ENCODE peak calls at places on chromosome 20, in eight cellular contexts. R, A, D, Z, P, Q, B and V are unnamed samples.

GRCh38 chr20:58843128-58843556 is 7.6 kb downstream of the GNAS-AS1 start:
- DNase-seq in P (no peak), D (no peak), Z (no peak), A (no peak), R (no peak), B (no peak), Q (no peak), V (no peak)

GRCh38 chr20:56627122-56628014 is 1.7 kb upstream of the TFAP2C start:
- DNase-seq in D (no peak), B (no peak), A (no peak), Z (no peak), Q (no peak), R (no peak), P (no peak), V (no peak)

GRCh38 chr20:5504061-5504739 is 187.4 kb upstream of the PROKR2 start:
- DNase-seq in Q (peak), B (no peak), R (no peak), D (no peak), P (no peak), Z (no peak), A (no peak), V (peak)

GRCh38 chr20:61895016-61895415 is 170.7 kb downstream of the TAF4 start:
- DNase-seq in D (no peak), A (no peak), Q (peak), P (no peak), R (no peak), Z (no peak), B (no peak), V (no peak)

GRCh38 chr20:48631114-48632016 is 196.4 kb downstream of the PREX1 start:
- DNase-seq in B (no peak), P (no peak), D (no peak), Q (peak), A (no peak), R (no peak), Z (no peak), V (no peak)

GRCh38 chr20:17227669-17228623 is 1.1 kb downstream of the PCSK2 start:
- DNase-seq in Z (no peak), R (no peak), B (no peak), P (no peak), A (no peak), Q (no peak), D (no peak), V (no peak)

GRCh38 chr20:14069796-14070195 is 74.5 kb downstream of the MACROD2 start:
- DNase-seq in D (no peak), P (no peak), R (no peak), Q (no peak), B (no peak), A (no peak), Z (no peak), V (no peak)

GRCh38 chr20:24149881-24150307 is 161.3 kb upstream of the GGTLC1 start:
- DNase-seq in D (peak), P (no peak), Z (no peak), A (peak), Q (no peak), R (no peak), B (no peak), V (peak)

GRCh38 chr20:50341880-50342637 is 151.4 kb downstream of the CEBPB start:
- DNase-seq in D (no peak), R (no peak), A (no peak), B (no peak), Z (no peak), Q (no peak), P (no peak), V (no peak)

GRCh38 chr20:11212288-11212687 is 538.5 kb upstream of the JAG1 start:
- DNase-seq in P (no peak), Q (no peak), B (no peak), A (no peak), D (no peak), R (no peak), Z (no peak), V (no peak)

GRCh38 chr20:60792941-60793340 is 459.1 kb upstream of the CDH4 start:
- DNase-seq in D (no peak), Q (no peak), P (no peak), R (no peak), B (no peak), Z (no peak), A (no peak), V (no peak)

GRCh38 chr20:63498950-63499332 is at the start of gene EEF1A2:
- DNase-seq in P (no peak), R (no peak), Q (peak), D (peak), B (no peak), A (no peak), Z (peak), V (no peak)

GRCh38 chr20:63065911-63066310 is 59.1 kb upstream of the BHLHE23 start:
- DNase-seq in B (no peak), P (no peak), D (no peak), Q (peak), Z (no peak), A (no peak), R (no peak), V (no peak)

GRCh38 chr20:48823960-48824497 is 3.8 kb downstream of the PREX1 start:
- DNase-seq in B (no peak), Z (no peak), D (no peak), P (peak), A (no peak), R (no peak), Q (no peak), V (no peak)

GRCh38 chr20:62621251-62622110 is 20.8 kb upstream of the SLCO4A1 start:
- DNase-seq in P (no peak), A (no peak), R (no peak), Q (no peak), Z (peak), D (no peak), B (no peak), V (no peak)

GRCh38 chr20:59938696-59939051 is 1.4 kb downstream of the PPP1R3D start:
- DNase-seq in Z (no peak), D (no peak), R (no peak), B (no peak), A (peak), Q (no peak), P (no peak), V (no peak)

GRCh38 chr20:37354210-37355195 is 8.6 kb downstream of the SRC start:
- DNase-seq in D (no peak), R (no peak), Z (no peak), Q (peak), A (no peak), P (no peak), B (no peak), V (peak)

GRCh38 chr20:48624315-48625020 is 203.3 kb downstream of the PREX1 start:
- DNase-seq in D (no peak), Q (peak), B (no peak), R (no peak), P (no peak), Z (no peak), A (no peak), V (no peak)

GRCh38 chr20:40189621-40190020 is 499.4 kb downstream of the MAFB start:
- DNase-seq in P (no peak), Z (no peak), D (no peak), A (no peak), Q (no peak), B (no peak), R (no peak), V (no peak)

GRCh38 chr20:14925286-14925685 is 587.9 kb upstream of the FLRT3 start:
- DNase-seq in D (no peak), R (no peak), B (no peak), A (no peak), Z (no peak), Q (no peak), P (no peak), V (no peak)

GRCh38 chr20:7627734-7628663 is 312.3 kb downstream of the HAO1 start:
- DNase-seq in Z (no peak), Q (no peak), D (no peak), R (no peak), A (no peak), P (no peak), B (no peak), V (no peak)

GRCh38 chr20:32442630-32443029 is 84.5 kb downstream of the ASXL1 start:
- DNase-seq in D (no peak), R (no peak), Z (no peak), P (no peak), A (no peak), B (no peak), Q (no peak), V (no peak)

GRCh38 chr20:23245553-23246128 is 105.0 kb upstream of the NXT1 start:
- DNase-seq in Z (peak), A (peak), P (no peak), R (peak), D (peak), Q (peak), B (no peak), V (peak)

GRCh38 chr20:17457064-17457463 is 74.1 kb downstream of the BFSP1 start:
- DNase-seq in A (no peak), P (no peak), Z (no peak), B (no peak), R (no peak), Q (no peak), D (no peak), V (no peak)

GRCh38 chr20:53081916-53082863 is 110.0 kb downstream of the TSHZ2 start:
- DNase-seq in P (no peak), D (no peak), A (no peak), R (no peak), Q (no peak), Z (no peak), B (no peak), V (no peak)

GRCh38 chr20:12394786-12395185 is 477.1 kb downstream of the BTBD3 start:
- DNase-seq in P (no peak), Q (no peak), D (no peak), A (peak), Z (no peak), B (no peak), R (no peak), V (no peak)

GRCh38 chr20:54250691-54251090 is 42.8 kb downstream of the PFDN4 start:
- DNase-seq in B (no peak), Q (no peak), A (no peak), Z (peak), D (no peak), P (no peak), R (no peak), V (no peak)

GRCh38 chr20:62360854-62361798 is 6.0 kb downstream of the LAMA5 start:
- DNase-seq in Q (no peak), B (no peak), P (no peak), R (no peak), Z (peak), A (peak), D (peak), V (no peak)

GRCh38 chr20:61753196-61753942 is 312.3 kb downstream of the TAF4 start:
- DNase-seq in Q (no peak), Z (no peak), D (no peak), P (no peak), R (no peak), A (no peak), B (no peak), V (no peak)

GRCh38 chr20:7722564-7722963 is 217.7 kb downstream of the HAO1 start:
- DNase-seq in Z (no peak), R (no peak), B (no peak), P (no peak), Q (no peak), D (no peak), A (no peak), V (no peak)

GRCh38 chr20:53677447-53678314 is 84.0 kb upstream of the ZNF217 start:
- DNase-seq in A (peak), R (peak), D (peak), Z (no peak), Q (no peak), P (no peak), B (no peak), V (peak)

GRCh38 chr20:9837634-9838033 is 1.2 kb downstream of the PAK5 start:
- DNase-seq in Z (no peak), A (no peak), Q (no peak), R (no peak), B (no peak), P (no peak), D (no peak), V (no peak)

GRCh38 chr20:3706774-3707507 is 5.5 kb downstream of the SIGLEC1 start:
- DNase-seq in R (no peak), D (no peak), P (no peak), Q (peak), B (no peak), A (no peak), Z (peak), V (no peak)

GRCh38 chr20:38304845-38305447 is 990 bp downstream of the BPI start:
- DNase-seq in R (peak), B (no peak), Q (peak), P (peak), Z (peak), A (peak), D (peak), V (peak)